ENCODE peak calls at places on chromosomes 6 and 20, in six cellular contexts. I, B, R, N, E and G are unnamed samples.
A peak's percentile ranks its signal among the peaks of the same experiment; 100 is the strongest.

GRCh38 chr20:58719258-58719657 is 26.7 kb downstream of the NPEPL1 start:
- DNase-seq in B (no peak), I (no peak), R (no peak), E (no peak), N (no peak), G (peak; percentile 2)

GRCh38 chr20:24768226-24768625 is 180.8 kb upstream of the CST7 start:
- DNase-seq in N (no peak), I (no peak), R (no peak), B (no peak), E (no peak), G (no peak)

GRCh38 chr6:137776786-137777185 is 90.3 kb upstream of the TNFAIP3 start:
- DNase-seq in I (no peak), R (peak; percentile 55), N (no peak), E (no peak), B (no peak), G (no peak)

GRCh38 chr20:14712302-14712739 is 374.9 kb upstream of the FLRT3 start:
- DNase-seq in I (no peak), N (no peak), B (peak; percentile 62), E (no peak), R (no peak), G (no peak)

GRCh38 chr6:158669145-158670035 is 19.5 kb downstream of the SYTL3 start:
- DNase-seq in I (no peak), B (no peak), E (no peak), R (no peak), N (no peak), G (no peak)

GRCh38 chr20:57747889-57748456 is 38.2 kb upstream of the PMEPA1 start:
- DNase-seq in B (no peak), N (no peak), R (no peak), I (no peak), E (no peak), G (no peak)

GRCh38 chr20:54086444-54087134 is 16.2 kb upstream of the BCAS1 start:
- DNase-seq in I (no peak), N (no peak), E (no peak), R (no peak), B (no peak), G (no peak)

GRCh38 chr6:43178951-43179830 is 2.8 kb upstream of the CUL9 start:
- DNase-seq in E (no peak), I (no peak), N (no peak), B (no peak), R (no peak), G (no peak)

GRCh38 chr6:130282234-130282995 is 59.7 kb upstream of the SAMD3 start:
- DNase-seq in E (no peak), B (no peak), N (peak; percentile 9), R (peak; percentile 19), I (peak; percentile 15), G (no peak)

GRCh38 chr6:56555438-56555872 is 87.2 kb downstream of the DST start:
- DNase-seq in E (no peak), R (no peak), B (no peak), N (no peak), I (no peak), G (no peak)

GRCh38 chr6:112040933-112041332 is 13.0 kb upstream of the CCN6 start:
- DNase-seq in I (no peak), N (no peak), E (no peak), B (no peak), R (peak; percentile 91), G (no peak)
- TF ChIP-seq JUN in I (no peak), N (no peak), E (no peak), B (no peak), R (peak; percentile 77), G (no peak)

DNA sequence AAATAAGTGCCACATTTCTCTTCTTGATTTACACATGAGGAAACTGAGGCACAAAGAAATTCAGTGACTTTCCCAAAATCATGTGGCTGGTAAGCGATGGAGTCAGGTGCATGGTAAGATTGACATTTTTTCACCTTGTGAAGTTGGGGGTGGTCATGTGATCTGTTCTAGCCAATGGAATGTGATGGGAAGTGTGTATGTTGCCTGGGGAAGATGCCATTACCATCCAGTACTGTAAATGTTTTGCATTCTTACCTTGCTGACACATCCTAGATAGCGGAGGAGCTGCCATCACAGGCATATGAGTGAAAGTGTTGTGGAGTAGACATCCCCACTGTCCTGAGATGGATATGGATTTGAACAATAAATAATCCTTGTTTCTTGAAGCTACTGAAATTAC is 499.6 kb upstream of the SULF2 start:
- DNase-seq in E (no peak), N (peak; percentile 64), B (no peak), I (no peak), R (no peak), G (no peak)
- TF ChIP-seq JUN in E (no peak), N (no peak), B (no peak), I (no peak), R (no peak), G (no peak)

GRCh38 chr6:111941686-111942330 is 68.6 kb upstream of the FYN start:
- DNase-seq in N (no peak), I (no peak), R (no peak), E (no peak), B (no peak), G (no peak)
- TF ChIP-seq JUN in N (no peak), I (no peak), R (no peak), E (no peak), B (no peak), G (no peak)

GRCh38 chr6:14807971-14808370 is 437.9 kb upstream of the JARID2 start:
- DNase-seq in I (no peak), E (no peak), N (no peak), R (no peak), B (no peak), G (no peak)
- TF ChIP-seq JUN in I (no peak), E (no peak), N (no peak), R (no peak), B (no peak), G (no peak)